ENCODE peak calls at places on chromosomes 3 and 15, in seven cellular contexts. E is NCI-H2029 treated with DMSO at 0.1 percent for 48 hours; V is foreskin fibroblast; L is testis; S is stimulated activated CD4-positive, alpha-beta T cell treated with anti-CD3 and anti-CD28 coated beads, Interleukin-15, amount 100 ng/mL, for 1 hour; P is germinal center; J is glomerular endothelial cell. H is an unnamed sample.

GRCh38 chr3:151216641-151217040 is 13.6 kb upstream of the GPR171 start:
- DNase-seq in E (no peak), P (no peak), L (no peak), S (no peak), V (no peak), J (no peak), H (no peak)

GRCh38 chr3:177693596-177693995 is 496.3 kb upstream of the TBL1XR1 start:
- DNase-seq in P (no peak), V (no peak), J (no peak), L (no peak), E (no peak), S (no peak), H (no peak)

GRCh38 chr3:15428539-15428938 is 1.1 kb downstream of the EAF1 start:
- DNase-seq in S (no peak), L (no peak), P (no peak), E (no peak), V (peak; percentile 47), J (no peak), H (no peak)

GRCh38 chr3:181075098-181075497 is 85.6 kb upstream of the DNAJC19 start:
- DNase-seq in S (no peak), E (no peak), J (no peak), L (no peak), P (no peak), V (no peak), H (no peak)

GRCh38 chr3:177195941-177196472 is 1.3 kb downstream of the TBL1XR1 start:
- DNase-seq in V (no peak), J (no peak), P (no peak), E (no peak), L (peak; percentile 27), S (no peak), H (no peak)

GRCh38 chr3:9433884-9434521 is 36.6 kb downstream of the SETD5 start:
- DNase-seq in E (no peak), V (no peak), S (no peak), P (no peak), J (no peak), L (no peak), H (no peak)

GRCh38 chr3:4425055-4425454 is 42.0 kb downstream of the SUMF1 start:
- DNase-seq in J (no peak), P (no peak), E (no peak), S (no peak), L (no peak), V (no peak), H (no peak)

GRCh38 chr3:86464180-86464579 is 526.8 kb downstream of the VGLL3 start:
- DNase-seq in P (no peak), L (no peak), J (no peak), V (no peak), E (no peak), S (no peak), H (no peak)

GRCh38 chr3:127520993-127521392 is 69.5 kb downstream of the TPRA1 start:
- DNase-seq in J (no peak), S (no peak), E (no peak), V (no peak), P (no peak), L (no peak), H (no peak)

GRCh38 chr3:30611613-30612421 is 5.4 kb downstream of the TGFBR2 start:
- DNase-seq in J (no peak), L (no peak), P (no peak), V (no peak), S (no peak), E (no peak), H (no peak)

GRCh38 chr15:82014989-82015388 is 30.8 kb downstream of the MEX3B start:
- DNase-seq in V (peak; percentile 18), S (no peak), J (no peak), L (no peak), P (no peak), E (no peak), H (no peak)

GRCh38 chr15:66839511-66840112 is 137.6 kb downstream of the SMAD6 start:
- DNase-seq in E (no peak), S (no peak), P (no peak), J (no peak), V (no peak), L (no peak), H (no peak)

GRCh38 chr15:66094331-66094730 is 159.2 kb downstream of the MEGF11 start:
- DNase-seq in L (no peak), J (no peak), S (no peak), V (no peak), E (no peak), P (no peak), H (no peak)

GRCh38 chr3:6392123-6392522 is 468.8 kb upstream of the GRM7 start:
- DNase-seq in J (no peak), L (no peak), S (no peak), E (peak; percentile 9), P (no peak), V (no peak), H (no peak)

GRCh38 chr15:59879506-59879905 is 124.6 kb upstream of the FOXB1 start:
- DNase-seq in S (no peak), J (no peak), V (peak; percentile 64), E (no peak), L (no peak), P (no peak), H (peak; percentile 32)

GRCh38 chr3:99678023-99678422 is 39.6 kb downstream of the COL8A1 start:
- DNase-seq in S (no peak), P (no peak), V (peak; percentile 92), E (no peak), J (no peak), L (no peak), H (no peak)

GRCh38 chr3:77475545-77475944 is 435.6 kb downstream of the ROBO2 start:
- DNase-seq in E (no peak), L (no peak), P (no peak), J (no peak), V (no peak), S (no peak), H (no peak)

GRCh38 chr15:29670945-29671307 is 151.3 kb downstream of the TJP1 start:
- DNase-seq in E (no peak), V (peak; percentile 83), L (peak; percentile 25), J (no peak), S (no peak), P (no peak), H (no peak)

GRCh38 chr15:60591491-60592385 is 112.8 kb upstream of the ICE2 start:
- DNase-seq in V (peak; percentile 22), P (peak; percentile 50), L (peak; percentile 43), J (no peak), E (no peak), S (no peak), H (no peak)

GRCh38 chr3:126132751-126133511 is 47.5 kb downstream of the ALDH1L1 start:
- DNase-seq in V (peak; percentile 7), J (no peak), E (no peak), L (peak; percentile 17), S (no peak), P (no peak), H (no peak)

GRCh38 chr3:129688310-129688895 is 81.9 kb upstream of the PLXND1 start:
- DNase-seq in V (peak; percentile 39), P (no peak), S (no peak), E (peak; percentile 33), J (no peak), L (peak; percentile 91), H (peak; percentile 32)

GRCh38 chr3:81602781-81603180 is 158.7 kb downstream of the GBE1 start:
- DNase-seq in S (no peak), L (no peak), V (no peak), J (no peak), P (no peak), E (no peak), H (no peak)

GRCh38 chr3:44000586-44000985 is 241.1 kb upstream of the TOPAZ1 start:
- DNase-seq in L (no peak), J (no peak), V (no peak), S (no peak), P (no peak), E (no peak), H (no peak)

GRCh38 chr3:16616083-16616482 is 10.9 kb upstream of the DAZL start:
- DNase-seq in J (no peak), E (no peak), V (no peak), P (no peak), L (no peak), S (no peak), H (no peak)

GRCh38 chr15:91348812-91349500 is 248.9 kb downstream of the SV2B start:
- DNase-seq in E (peak; percentile 18), J (no peak), V (no peak), L (no peak), P (no peak), S (no peak), H (no peak)

GRCh38 chr3:30667250-30667585 is 60.8 kb downstream of the TGFBR2 start:
- DNase-seq in P (no peak), S (no peak), J (no peak), V (no peak), L (no peak), E (no peak), H (no peak)

GRCh38 chr15:101190196-101190595 is 61.7 kb downstream of the CHSY1 start:
- DNase-seq in L (no peak), E (no peak), J (no peak), V (no peak), P (no peak), S (no peak), H (no peak)

GRCh38 chr3:172760406-172760805 is 9.9 kb downstream of the ECT2 start:
- DNase-seq in L (no peak), P (no peak), J (no peak), V (peak; percentile 73), E (no peak), S (no peak), H (no peak)

GRCh38 chr3:12999147-13000140 is 73.8 kb downstream of the IQSEC1 start:
- DNase-seq in S (no peak), L (peak; percentile 67), P (no peak), V (no peak), J (no peak), E (no peak), H (no peak)

GRCh38 chr3:14301558-14301957 is 100.8 kb upstream of the SLC6A6 start:
- DNase-seq in L (no peak), S (no peak), V (peak; percentile 37), J (no peak), E (no peak), P (no peak), H (no peak)

GRCh38 chr3:126952983-126953660 is 29.8 kb upstream of the PLXNA1 start:
- DNase-seq in S (no peak), J (no peak), P (no peak), E (no peak), V (no peak), L (no peak), H (no peak)